ENCODE peak calls at places on chromosomes 16 and 17, in nine cellular contexts. T is BJ, M is fibroblast of mammary gland, Q is endothelial cell, D is mesothelial cell of epicardium, W is sigmoid colon, I is left ventricle myocardium inferior, Z is neural progenitor cell, C is heart right ventricle. R is an unnamed sample.

GRCh38 chr17:45260204-45260783 is 1.6 kb downstream of the SPATA32 start:
- DNase-seq in T (no peak), M (no peak), Q (no peak), D (no peak), W (no peak), I (peak), Z (no peak), C (peak), R (peak)

GRCh38 chr16:49757744-49758069 is 98.2 kb downstream of the ZNF423 start:
- DNase-seq in T (no peak), M (no peak), Q (no peak), D (no peak), W (no peak), I (no peak), Z (peak), C (no peak), R (no peak)

GRCh38 chr16:89118361-89119061 is 24.9 kb downstream of the ACSF3 start:
- DNase-seq in T (no peak), M (no peak), Q (no peak), D (no peak), W (no peak), I (peak), Z (no peak), C (no peak), R (no peak)

GRCh38 chr16:10036951-10037350 is 145.3 kb downstream of the GRIN2A start:
- DNase-seq in T (no peak), M (no peak), Q (no peak), D (no peak), W (no peak), I (no peak), Z (no peak), C (no peak), R (no peak)

GRCh38 chr17:39152134-39152884 is 872 bp upstream of the PLXDC1 start:
- DNase-seq in T (no peak), M (no peak), Q (peak), D (peak), W (peak), I (peak), Z (peak), C (peak), R (no peak)

GRCh38 chr17:57999496-58000017 is 7.5 kb downstream of the SRSF1 start:
- DNase-seq in T (no peak), M (peak), Q (no peak), D (no peak), W (no peak), I (no peak), Z (peak), C (no peak), R (peak)

GRCh38 chr17:17883801-17884200 is 47.0 kb upstream of the SREBF1 start:
- DNase-seq in T (no peak), M (no peak), Q (no peak), D (no peak), W (no peak), I (no peak), Z (no peak), C (no peak), R (no peak)

GRCh38 chr16:76278976-76279375 is 1.8 kb downstream of the CNTNAP4 start:
- DNase-seq in T (no peak), M (peak), Q (no peak), D (no peak), W (no peak), I (no peak), Z (peak), C (no peak), R (peak)

GRCh38 chr16:10828851-10829331 is 10.3 kb upstream of the TVP23A start:
- DNase-seq in T (peak), M (peak), Q (no peak), D (peak), W (peak), I (peak), Z (no peak), C (peak), R (peak)

GRCh38 chr17:43791589-43791988 is 11.4 kb downstream of the CFAP97D1 start:
- DNase-seq in T (no peak), M (peak), Q (no peak), D (no peak), W (no peak), I (no peak), Z (peak), C (no peak), R (peak)

GRCh38 chr17:1907818-1908698 is 78.3 kb downstream of the RPA1 start:
- DNase-seq in T (no peak), M (peak), Q (peak), D (no peak), W (no peak), I (no peak), Z (peak), C (no peak), R (peak)

GRCh38 chr16:77584205-77584859 is 138.0 kb upstream of the NUDT7 start:
- DNase-seq in T (no peak), M (peak), Q (peak), D (peak), W (no peak), I (no peak), Z (peak), C (peak), R (peak)

GRCh38 chr17:40564195-40564882 is 933 bp downstream of the CCR7 start:
- DNase-seq in T (no peak), M (no peak), Q (no peak), D (no peak), W (no peak), I (no peak), Z (no peak), C (no peak), R (no peak)

GRCh38 chr16:10678655-10679054 is 16.1 kb downstream of the TEKT5 start:
- DNase-seq in T (no peak), M (no peak), Q (no peak), D (no peak), W (no peak), I (no peak), Z (peak), C (no peak), R (no peak)

GRCh38 chr17:80644588-80644987 is 100.0 kb downstream of the RPTOR start:
- DNase-seq in T (no peak), M (no peak), Q (no peak), D (no peak), W (no peak), I (no peak), Z (no peak), C (no peak), R (no peak)

GRCh38 chr17:27989046-27989445 is 53.4 kb upstream of the NLK start:
- DNase-seq in T (no peak), M (no peak), Q (no peak), D (no peak), W (no peak), I (no peak), Z (no peak), C (no peak), R (no peak)

GRCh38 chr16:89450537-89450936 is 39.8 kb downstream of the ANKRD11 start:
- DNase-seq in T (no peak), M (no peak), Q (no peak), D (no peak), W (no peak), I (no peak), Z (no peak), C (no peak), R (no peak)

GRCh38 chr17:82780981-82781893 is 29.4 kb downstream of the TBCD start:
- DNase-seq in T (no peak), M (no peak), Q (no peak), D (no peak), W (no peak), I (no peak), Z (no peak), C (no peak), R (no peak)

GRCh38 chr17:1043601-1044251 is 46.8 kb downstream of the TIMM22 start:
- DNase-seq in T (no peak), M (peak), Q (peak), D (no peak), W (peak), I (peak), Z (peak), C (peak), R (peak)

GRCh38 chr16:72658888-72659717 is 388.8 kb downstream of the ZFHX3 start:
- DNase-seq in T (no peak), M (no peak), Q (no peak), D (no peak), W (no peak), I (no peak), Z (no peak), C (no peak), R (peak)

GRCh38 chr17:72968798-72969197 is 123.7 kb downstream of the SLC39A11 start:
- DNase-seq in T (no peak), M (no peak), Q (no peak), D (no peak), W (no peak), I (no peak), Z (no peak), C (no peak), R (no peak)

GRCh38 chr16:56424791-56425438 is 430 bp downstream of the AMFR start:
- DNase-seq in T (no peak), M (peak), Q (no peak), D (peak), W (peak), I (peak), Z (no peak), C (peak), R (peak)

GRCh38 chr17:28481081-28481571 is 7.7 kb downstream of the SLC13A2 start:
- DNase-seq in T (no peak), M (no peak), Q (no peak), D (no peak), W (no peak), I (no peak), Z (no peak), C (no peak), R (no peak)

GRCh38 chr17:61551255-61551742 is 39.7 kb downstream of the NACA2 start:
- DNase-seq in T (peak), M (peak), Q (no peak), D (no peak), W (no peak), I (no peak), Z (peak), C (no peak), R (peak)

GRCh38 chr16:62755938-62756337 is 719.7 kb upstream of the CDH8 start:
- DNase-seq in T (no peak), M (no peak), Q (no peak), D (no peak), W (no peak), I (no peak), Z (no peak), C (no peak), R (no peak)

GRCh38 chr17:45641541-45641940 is 142.6 kb upstream of the CRHR1 start:
- DNase-seq in T (no peak), M (no peak), Q (no peak), D (no peak), W (no peak), I (no peak), Z (no peak), C (no peak), R (no peak)

GRCh38 chr16:67647111-67647651 is 2.2 kb downstream of the CARMIL2 start:
- DNase-seq in T (no peak), M (no peak), Q (no peak), D (no peak), W (no peak), I (no peak), Z (no peak), C (no peak), R (no peak)

GRCh38 chr16:526181-527014 is 1.1 kb upstream of the CAPN15 start:
- DNase-seq in T (no peak), M (peak), Q (no peak), D (peak), W (peak), I (peak), Z (peak), C (peak), R (peak)

GRCh38 chr16:80948886-80949502 is 57.7 kb downstream of the CMC2 start:
- DNase-seq in T (no peak), M (peak), Q (peak), D (no peak), W (no peak), I (peak), Z (peak), C (peak), R (peak)

GRCh38 chr17:34615326-34615725 is 35.9 kb downstream of the TMEM132E start:
- DNase-seq in T (no peak), M (no peak), Q (no peak), D (no peak), W (no peak), I (no peak), Z (no peak), C (no peak), R (no peak)

GRCh38 chr16:53773150-53773846 is 69.3 kb downstream of the FTO start:
- DNase-seq in T (no peak), M (peak), Q (peak), D (no peak), W (no peak), I (no peak), Z (peak), C (peak), R (peak)

GRCh38 chr17:32596206-32596605 is 109.4 kb downstream of the CDK5R1 start:
- DNase-seq in T (no peak), M (no peak), Q (no peak), D (no peak), W (no peak), I (no peak), Z (no peak), C (no peak), R (no peak)

GRCh38 chr17:37060094-37060493 is 111.3 kb downstream of the AATF start:
- DNase-seq in T (no peak), M (no peak), Q (no peak), D (no peak), W (no peak), I (no peak), Z (no peak), C (no peak), R (no peak)

GRCh38 chr16:53099318-53100130 is 44.7 kb downstream of the CHD9 start:
- DNase-seq in T (peak), M (peak), Q (peak), D (peak), W (peak), I (peak), Z (peak), C (peak), R (peak)

GRCh38 chr16:69709456-69710084 is 16.8 kb downstream of the NQO1 start:
- DNase-seq in T (peak), M (peak), Q (no peak), D (no peak), W (no peak), I (no peak), Z (peak), C (no peak), R (peak)

GRCh38 chr17:75707096-75707720 is 14.1 kb upstream of the ITGB4 start:
- DNase-seq in T (no peak), M (no peak), Q (no peak), D (no peak), W (no peak), I (peak), Z (no peak), C (no peak), R (peak)

GRCh38 chr16:11236855-11237254 is 19.1 kb downstream of the SOCS1 start:
- DNase-seq in T (no peak), M (no peak), Q (no peak), D (no peak), W (no peak), I (no peak), Z (no peak), C (no peak), R (peak)

GRCh38 chr17:80246726-80247125 is 13.9 kb upstream of the RNF213 start:
- DNase-seq in T (no peak), M (no peak), Q (no peak), D (no peak), W (no peak), I (no peak), Z (no peak), C (no peak), R (no peak)

GRCh38 chr16:4613636-4614570 is 785 bp downstream of the UBALD1 start:
- DNase-seq in T (no peak), M (peak), Q (peak), D (peak), W (peak), I (peak), Z (peak), C (no peak), R (peak)

GRCh38 chr17:49363251-49363650 is 1.2 kb upstream of the ZNF652 start:
- DNase-seq in T (no peak), M (no peak), Q (no peak), D (no peak), W (no peak), I (no peak), Z (no peak), C (no peak), R (no peak)

GRCh38 chr17:49369089-49369488 is 7.0 kb upstream of the ZNF652 start:
- DNase-seq in T (no peak), M (no peak), Q (no peak), D (no peak), W (no peak), I (no peak), Z (no peak), C (no peak), R (no peak)

GRCh38 chr17:49364119-49364518 is 2.1 kb upstream of the ZNF652 start:
- DNase-seq in T (no peak), M (no peak), Q (no peak), D (no peak), W (no peak), I (no peak), Z (no peak), C (no peak), R (no peak)

GRCh38 chr17:49362723-49363117 is 670 bp upstream of the ZNF652 start:
- DNase-seq in T (no peak), M (no peak), Q (no peak), D (no peak), W (no peak), I (no peak), Z (no peak), C (no peak), R (no peak)

GRCh38 chr17:49365667-49366066 is 3.6 kb upstream of the ZNF652 start:
- DNase-seq in T (no peak), M (peak), Q (peak), D (no peak), W (no peak), I (no peak), Z (peak), C (peak), R (peak)
- TF ChIP-seq CTCF in T (no peak), M (no peak), Q (no peak), D (no peak), W (no peak), I (peak), Z (peak), C (no peak), R (no peak)

GRCh38 chr17:14295676-14296075 is 5.2 kb upstream of the HS3ST3B1 start:
- DNase-seq in T (no peak), M (no peak), Q (no peak), D (no peak), W (no peak), I (no peak), Z (no peak), C (no peak), R (no peak)

GRCh38 chr17:14298221-14298994 is 2.5 kb upstream of the HS3ST3B1 start:
- DNase-seq in T (no peak), M (peak), Q (peak), D (no peak), W (no peak), I (no peak), Z (peak), C (no peak), R (peak)

GRCh38 chr17:14299261-14300093 is 1.4 kb upstream of the HS3ST3B1 start:
- DNase-seq in T (no peak), M (peak), Q (peak), D (peak), W (peak), I (no peak), Z (peak), C (no peak), R (peak)

GRCh38 chr17:14296511-14296910 is 4.4 kb upstream of the HS3ST3B1 start:
- DNase-seq in T (no peak), M (no peak), Q (no peak), D (no peak), W (no peak), I (no peak), Z (no peak), C (no peak), R (no peak)

GRCh38 chr17:14297161-14297851 is 3.6 kb upstream of the HS3ST3B1 start:
- DNase-seq in T (no peak), M (peak), Q (peak), D (peak), W (no peak), I (peak), Z (peak), C (no peak), R (peak)
- TF ChIP-seq CTCF in T (peak), M (no peak), Q (no peak), D (no peak), W (no peak), I (peak), Z (peak), C (peak), R (peak)

GRCh38 chr16:47162670-47163420 is 19.1 kb upstream of the NETO2 start:
- DNase-seq in T (no peak), M (no peak), Q (no peak), D (no peak), W (no peak), I (no peak), Z (no peak), C (no peak), R (no peak)
- TF ChIP-seq CTCF in T (no peak), M (no peak), Q (no peak), D (no peak), W (no peak), I (peak), Z (no peak), C (no peak), R (no peak)

DNA sequence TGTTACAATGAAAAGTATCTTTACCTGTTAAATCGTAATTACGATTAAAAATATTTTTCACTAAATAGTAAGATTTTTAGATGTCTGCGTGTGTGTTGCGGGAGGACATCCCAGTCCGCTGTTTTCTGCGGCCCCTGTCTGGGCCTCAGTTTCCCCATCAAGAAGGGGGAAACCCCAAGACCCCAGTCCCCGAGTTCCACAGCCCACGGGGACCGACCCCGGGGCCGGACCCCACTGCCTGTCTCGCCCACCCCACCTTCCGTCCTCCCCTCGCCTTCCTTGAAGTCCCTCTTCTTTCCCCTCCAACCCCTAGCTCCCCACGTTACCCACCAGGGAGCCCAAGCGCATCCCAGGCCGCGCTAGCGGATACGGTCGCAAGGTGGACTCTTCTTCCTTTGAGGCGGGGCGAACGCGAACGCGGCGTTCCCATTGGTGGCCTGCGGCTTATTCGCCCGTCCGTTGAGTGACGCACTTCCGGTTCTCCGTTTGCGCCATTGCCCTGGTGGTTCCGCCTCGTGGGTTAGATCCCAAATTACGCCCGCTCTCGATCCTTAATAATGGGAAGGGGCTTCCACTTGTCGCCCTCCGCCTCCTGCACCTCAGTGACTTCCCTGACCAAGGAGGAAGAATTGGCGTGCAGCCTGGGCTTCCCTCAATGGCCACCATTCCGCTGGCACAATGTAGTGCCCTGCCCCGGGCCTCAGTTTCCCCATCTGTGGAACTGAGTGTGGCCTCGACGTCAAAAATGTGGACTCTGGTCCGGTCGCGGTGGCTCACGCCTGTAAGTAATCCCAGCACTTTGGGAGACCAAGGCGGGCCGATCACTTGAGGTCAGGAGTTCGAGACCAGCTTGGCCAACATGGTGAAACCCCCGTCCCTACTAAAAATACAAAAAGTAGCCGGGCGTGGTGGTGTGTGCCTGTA is at the start of gene NSMCE1:
- DNase-seq in T (peak), M (peak), Q (peak), D (peak), W (peak), I (peak), Z (peak), C (peak), R (peak)
- TF ChIP-seq CTCF in T (peak), M (peak), Q (no peak), D (no peak), W (peak), I (peak), Z (no peak), C (peak), R (peak)

DNA sequence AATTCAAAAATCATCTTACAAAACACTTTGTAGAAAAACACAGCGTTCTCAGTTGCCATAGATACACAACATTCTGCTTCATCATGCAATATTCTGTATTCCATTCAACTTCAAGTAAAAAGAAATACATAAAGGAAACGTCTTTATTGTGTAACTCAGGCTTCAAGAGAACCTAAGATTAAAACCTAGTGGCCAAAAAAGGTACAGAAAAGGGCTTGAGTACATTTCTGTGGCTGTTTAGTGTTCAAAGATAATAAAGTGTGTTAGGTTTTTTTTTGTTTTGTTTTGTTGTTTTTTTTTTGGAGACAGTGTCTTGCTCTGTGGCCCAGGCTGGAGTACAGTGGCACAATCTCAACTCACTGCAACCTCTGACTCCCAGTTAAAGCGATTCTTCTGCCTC is 250.4 kb downstream of the CEP112 start:
- DNase-seq in T (no peak), M (peak), Q (no peak), D (no peak), W (no peak), I (no peak), Z (no peak), C (no peak), R (no peak)
- TF ChIP-seq CTCF in T (no peak), M (peak), Q (peak), D (no peak), W (no peak), I (no peak), Z (peak), C (no peak), R (no peak)

R was measured in choroid plexus epithelial cell.